ENCODE peak calls at places on chromosome 17, in six cellular contexts. I is AG09309, O is GM19239, S is GOT3, D is NCI-H460, E is RWPE1. F is an unnamed sample.
A peak's percentile ranks its signal among the peaks of the same experiment; 100 is the strongest.

GRCh38 chr17:27554152-27554551 is 76.8 kb upstream of the LGALS9 start:
- DNase-seq in E (no peak), I (no peak), D (no peak), O (no peak), S (no peak), F (no peak)

GRCh38 chr17:33964344-33964979 is 290.6 kb upstream of the CCL2 start:
- DNase-seq in E (no peak), S (no peak), O (peak; percentile 66), I (no peak), D (no peak), F (no peak)

GRCh38 chr17:42246515-42246914 is 29.7 kb downstream of the STAT5B start:
- DNase-seq in E (no peak), D (no peak), I (no peak), O (no peak), S (no peak), F (no peak)

GRCh38 chr17:20926532-20926931 is 116.3 kb downstream of the USP22 start:
- DNase-seq in S (no peak), E (no peak), D (no peak), O (no peak), I (no peak), F (peak; percentile 52)

GRCh38 chr17:17032131-17032692 is 10.0 kb upstream of the MPRIP start:
- DNase-seq in D (no peak), O (no peak), I (peak; percentile 61), S (no peak), E (peak; percentile 68), F (no peak)

GRCh38 chr17:50817142-50817751 is 18.1 kb upstream of the WFIKKN2 start:
- DNase-seq in O (peak; percentile 40), S (no peak), I (no peak), E (no peak), D (peak; percentile 30), F (peak; percentile 53)

GRCh38 chr17:20735796-20736195 is 156.3 kb downstream of the CDRT15L2 start:
- DNase-seq in O (no peak), S (no peak), E (no peak), I (no peak), D (no peak), F (no peak)

GRCh38 chr17:69430488-69430887 is 16.0 kb downstream of the MAP2K6 start:
- DNase-seq in E (peak; percentile 45), D (no peak), S (no peak), O (no peak), I (no peak), F (no peak)

GRCh38 chr17:50209472-50210248 is 8.2 kb upstream of the COL1A1 start:
- DNase-seq in O (no peak), I (peak; percentile 100), D (no peak), S (peak; percentile 85), E (no peak), F (no peak)

GRCh38 chr17:4658478-4659305 is 17.2 kb upstream of the ALOX15 start:
- DNase-seq in I (peak; percentile 38), D (no peak), O (peak; percentile 27), E (no peak), S (no peak), F (no peak)

GRCh38 chr17:66953661-66954060 is 10.8 kb upstream of the CACNG4 start:
- DNase-seq in S (no peak), E (no peak), I (no peak), O (no peak), D (no peak), F (no peak)

GRCh38 chr17:35612924-35613521 is 25.9 kb downstream of the AP2B1 start:
- DNase-seq in O (no peak), I (no peak), S (no peak), E (peak; percentile 13), D (peak; percentile 44), F (peak; percentile 64)

GRCh38 chr17:45091778-45092425 is 30.8 kb downstream of the NMT1 start:
- DNase-seq in D (no peak), E (no peak), I (no peak), S (no peak), O (no peak), F (no peak)

GRCh38 chr17:78409191-78409621 is 30.8 kb downstream of the PGS1 start:
- DNase-seq in D (no peak), I (no peak), S (no peak), E (peak; percentile 45), O (no peak), F (no peak)

GRCh38 chr17:75535119-75535537 is 9.6 kb downstream of the LLGL2 start:
- DNase-seq in I (no peak), D (no peak), E (no peak), S (no peak), O (peak; percentile 59), F (no peak)

GRCh38 chr17:1484586-1485310 is 7.7 kb downstream of the MYO1C start:
- DNase-seq in S (no peak), O (peak; percentile 77), E (peak; percentile 39), D (no peak), I (no peak), F (peak; percentile 42)

GRCh38 chr17:41773190-41773588 is 13.3 kb downstream of the JUP start:
- DNase-seq in O (no peak), E (peak; percentile 91), S (no peak), I (peak; percentile 38), D (no peak), F (no peak)

GRCh38 chr17:18920911-18921441 is 31.0 kb upstream of the SLC5A10 start:
- DNase-seq in S (no peak), O (no peak), E (peak; percentile 38), D (no peak), I (no peak), F (no peak)

GRCh38 chr17:20173091-20173490 is 163.9 kb downstream of the SPECC1 start:
- DNase-seq in O (no peak), S (no peak), I (no peak), E (no peak), D (no peak), F (no peak)

GRCh38 chr17:77526728-77527355 is 386.1 kb downstream of the SEC14L1 start:
- DNase-seq in S (no peak), I (no peak), D (no peak), E (no peak), O (no peak), F (no peak)

GRCh38 chr17:17300624-17301568 is 2.3 kb upstream of the NT5M start:
- DNase-seq in O (no peak), I (no peak), D (no peak), S (no peak), E (peak; percentile 26), F (peak; percentile 85)

GRCh38 chr17:72699566-72699965 is 392.9 kb downstream of the SLC39A11 start:
- DNase-seq in D (no peak), I (no peak), O (no peak), E (no peak), S (peak; percentile 7), F (peak; percentile 100)

GRCh38 chr17:2736956-2737355 is 12.5 kb downstream of the CCDC92B start:
- DNase-seq in S (no peak), D (no peak), E (peak; percentile 95), I (no peak), O (no peak), F (no peak)

GRCh38 chr17:37134050-37134449 is 185.3 kb downstream of the AATF start:
- DNase-seq in E (no peak), D (no peak), S (no peak), I (no peak), O (no peak), F (no peak)

GRCh38 chr17:6135996-6136395 is 65.8 kb downstream of the WSCD1 start:
- DNase-seq in E (no peak), O (no peak), I (no peak), S (no peak), D (no peak), F (no peak)

GRCh38 chr17:51427259-51428255 is 167.2 kb downstream of the UTP18 start:
- DNase-seq in D (no peak), S (no peak), I (no peak), E (no peak), O (no peak), F (no peak)

GRCh38 chr17:39579318-39580081 is 28.2 kb downstream of the NEUROD2 start:
- DNase-seq in E (no peak), D (no peak), I (no peak), O (no peak), S (no peak), F (no peak)

GRCh38 chr17:1743094-1743452 is 402 bp downstream of the SERPINF2 start:
- DNase-seq in I (no peak), O (no peak), D (no peak), E (no peak), S (no peak), F (no peak)

GRCh38 chr17:78767806-78768205 is 14.3 kb downstream of the CYTH1 start:
- DNase-seq in I (no peak), S (no peak), E (no peak), D (no peak), O (no peak), F (no peak)